ENCODE peak calls at places on chromosomes 4 and X, in seven cellular contexts. L is fibroblast of mammary gland; O is endothelial cell; W is GM12864; N is SW480; F is stimulated activated CD4-positive, alpha-beta T cell treated with anti-CD3 and anti-CD28 coated beads, Interleukin-4, amount 100 ng/mL, for 48 hours; R is T-helper 2 cell. P is an unnamed sample.

GRCh38 chr4:99144070-99144469 is at the start of gene ADH4:
- DNase-seq in R (no peak), N (no peak), W (no peak), F (no peak), L (peak), O (no peak), P (no peak)

GRCh38 chr4:2798399-2799301 is 5.8 kb downstream of the SH3BP2 start:
- DNase-seq in O (peak), N (peak), F (no peak), L (no peak), R (no peak), W (no peak), P (no peak)

GRCh38 chrX:39886282-39886681 is 211.5 kb downstream of the BCOR start:
- DNase-seq in L (no peak), F (no peak), R (no peak), W (no peak), O (no peak), N (no peak), P (no peak)

GRCh38 chrX:104288961-104289360 is 34.2 kb upstream of the ESX1 start:
- DNase-seq in N (no peak), O (no peak), L (no peak), F (no peak), R (no peak), W (no peak), P (no peak)

GRCh38 chr4:21896767-21897166 is 51.8 kb downstream of the KCNIP4 start:
- DNase-seq in F (no peak), R (no peak), N (no peak), W (no peak), L (no peak), O (no peak), P (no peak)

GRCh38 chr4:42605264-42605663 is 51.6 kb downstream of the ATP8A1 start:
- DNase-seq in W (no peak), O (no peak), F (no peak), R (no peak), L (no peak), N (no peak), P (no peak)

GRCh38 chr4:25096553-25097443 is 63.5 kb downstream of the SEPSECS start:
- DNase-seq in F (no peak), N (no peak), L (no peak), R (no peak), O (no peak), W (no peak), P (no peak)

GRCh38 chrX:259692-260355 is 21.4 kb upstream of the PLCXD1 start:
- DNase-seq in L (no peak), R (no peak), O (no peak), F (no peak), W (no peak), N (no peak), P (no peak)

GRCh38 chr4:185840201-185840600 is 28.2 kb upstream of the SORBS2 start:
- DNase-seq in O (no peak), W (no peak), R (no peak), F (no peak), N (no peak), L (no peak), P (no peak)

GRCh38 chr4:128528793-128529553 is 241.4 kb upstream of the PGRMC2 start:
- DNase-seq in N (peak), L (peak), F (no peak), O (no peak), R (no peak), W (no peak), P (no peak)

GRCh38 chrX:19059063-19059462 is 63.2 kb downstream of the ADGRG2 start:
- DNase-seq in O (no peak), W (no peak), L (no peak), N (no peak), F (no peak), R (no peak), P (no peak)

GRCh38 chr4:94976371-94977011 is 218.7 kb downstream of the BMPR1B start:
- DNase-seq in R (no peak), N (no peak), O (no peak), L (peak), F (no peak), W (no peak), P (no peak)

GRCh38 chrX:40938418-40938817 is 146.8 kb upstream of the USP9X start:
- DNase-seq in N (no peak), R (no peak), W (no peak), F (no peak), O (no peak), L (peak), P (no peak)

GRCh38 chrX:151393514-151393913 is 3.5 kb upstream of the VMA21 start:
- DNase-seq in N (no peak), L (no peak), O (no peak), F (no peak), W (peak), R (no peak), P (peak)

GRCh38 chr4:2058264-2059033 is 678 bp upstream of the NAT8L start:
- DNase-seq in R (no peak), L (no peak), W (no peak), N (no peak), O (no peak), F (no peak), P (no peak)

GRCh38 chr4:98801259-98801725 is 127.6 kb downstream of the EIF4E start:
- DNase-seq in N (no peak), L (no peak), O (no peak), W (no peak), R (no peak), F (no peak), P (no peak)

GRCh38 chrX:102835504-102836146 is 101.4 kb upstream of the RAB40AL start:
- DNase-seq in F (no peak), N (peak), L (peak), W (no peak), O (peak), R (no peak), P (peak)

GRCh38 chr4:113823291-113823659 is 61.7 kb upstream of the CAMK2D start:
- DNase-seq in F (no peak), W (peak), N (no peak), O (no peak), L (peak), R (no peak), P (no peak)

GRCh38 chrX:130741584-130741983 is 161.4 kb downstream of the ENOX2 start:
- DNase-seq in W (no peak), F (no peak), R (no peak), L (no peak), N (no peak), O (no peak), P (no peak)

GRCh38 chrX:132488819-132489255 is at the start of gene MBNL3:
- DNase-seq in O (peak), N (peak), F (peak), W (no peak), L (peak), R (peak), P (peak)

GRCh38 chr4:147247577-147247976 is 233.3 kb upstream of the EDNRA start:
- DNase-seq in F (no peak), R (no peak), O (no peak), L (no peak), N (no peak), W (no peak), P (no peak)

GRCh38 chr4:52894408-52894807 is 32.3 kb downstream of the RASL11B start:
- DNase-seq in O (no peak), F (no peak), W (no peak), N (peak), R (no peak), L (peak), P (no peak)

GRCh38 chrX:150164971-150165605 is 198.0 kb upstream of the MAMLD1 start:
- DNase-seq in R (no peak), W (no peak), O (no peak), N (no peak), L (no peak), F (no peak), P (no peak)

GRCh38 chr4:184980261-184980660 is 38.0 kb upstream of the HELT start:
- DNase-seq in N (no peak), W (no peak), F (no peak), O (no peak), R (no peak), L (no peak), P (no peak)

GRCh38 chr4:2251073-2251794 is 9.3 kb upstream of the HAUS3 start:
- DNase-seq in O (no peak), F (no peak), L (no peak), R (peak), W (no peak), N (no peak), P (peak)

GRCh38 chr4:75924309-75924708 is 16.5 kb downstream of the NAAA start:
- DNase-seq in W (no peak), N (no peak), F (no peak), O (no peak), R (no peak), L (no peak), P (no peak)

P was measured in CD8-positive, alpha-beta T cell.